ENCODE peak calls at places on chromosome 17, in five cellular contexts. F, Z, U, C and L are unnamed samples.

GRCh38 chr17:67421869-67422273 is 44.8 kb downstream of the PITPNC1 start:
- DNase-seq in F (peak), Z (peak), U (peak), C (no peak), L (peak)

GRCh38 chr17:75749545-75750389 is 15.2 kb downstream of the GALK1 start:
- DNase-seq in F (peak), Z (peak), U (peak), C (peak), L (peak)

GRCh38 chr17:81900181-81900820 is 1.7 kb upstream of the NPB start:
- DNase-seq in F (no peak), Z (no peak), U (no peak), C (no peak), L (no peak)

GRCh38 chr17:74952431-74953128 is 16.9 kb downstream of the OTOP3 start:
- DNase-seq in F (no peak), Z (no peak), U (no peak), C (no peak), L (no peak)

GRCh38 chr17:38431343-38432145 is 3.3 kb downstream of the ARHGAP23 start:
- DNase-seq in F (no peak), Z (no peak), U (no peak), C (no peak), L (no peak)

GRCh38 chr17:29927546-29927945 is 2.5 kb downstream of the SSH2 start:
- DNase-seq in F (no peak), Z (no peak), U (no peak), C (no peak), L (peak)

GRCh38 chr17:66578781-66579489 is 256.0 kb upstream of the CACNG5 start:
- DNase-seq in F (no peak), Z (no peak), U (no peak), C (no peak), L (no peak)

GRCh38 chr17:47820023-47820789 is 1.4 kb downstream of the OSBPL7 start:
- DNase-seq in F (no peak), Z (peak), U (no peak), C (no peak), L (no peak)

GRCh38 chr17:40316571-40317344 is 7.8 kb downstream of the RARA start:
- DNase-seq in F (no peak), Z (peak), U (no peak), C (peak), L (peak)

GRCh38 chr17:1193300-1193699 is 13.5 kb upstream of the ABR start:
- DNase-seq in F (no peak), Z (no peak), U (no peak), C (no peak), L (no peak)

GRCh38 chr17:66975614-66976378 is 11.3 kb downstream of the CACNG4 start:
- DNase-seq in F (peak), Z (peak), U (no peak), C (no peak), L (no peak)

GRCh38 chr17:79986441-79987186 is 49.1 kb downstream of the TBC1D16 start:
- DNase-seq in F (no peak), Z (no peak), U (no peak), C (no peak), L (peak)

GRCh38 chr17:49497147-49498036 is 2.3 kb downstream of the NGFR start:
- DNase-seq in F (no peak), Z (no peak), U (no peak), C (no peak), L (peak)

GRCh38 chr17:39485555-39485954 is 24.3 kb downstream of the CDK12 start:
- DNase-seq in F (peak), Z (no peak), U (no peak), C (no peak), L (peak)

GRCh38 chr17:5701371-5701770 is 117.1 kb upstream of the NLRP1 start:
- DNase-seq in F (no peak), Z (no peak), U (no peak), C (no peak), L (no peak)

GRCh38 chr17:77774182-77774581 is 184.3 kb upstream of the TNRC6C start:
- DNase-seq in F (no peak), Z (no peak), U (no peak), C (no peak), L (no peak)

GRCh38 chr17:81057079-81057730 is 22.3 kb downstream of the BAIAP2 start:
- DNase-seq in F (no peak), Z (no peak), U (no peak), C (peak), L (peak)

GRCh38 chr17:62876664-62877411 is 68.7 kb upstream of the MARCHF10 start:
- DNase-seq in F (no peak), Z (no peak), U (no peak), C (no peak), L (no peak)